ENCODE peak calls at places on chromosomes 7 and 10, in four cellular contexts. One of them, this sample, is unnamed.

GRCh38 chr10:49627644-49628247 is 13.9 kb downstream of the CHAT start:
- DNase-seq in kidney epithelial cell: no peak
- DNase-seq in hepatocyte: no peak
- DNase-seq in GM06990: no peak
- DNase-seq in this sample: no peak

GRCh38 chr7:801940-802364 is 30.3 kb upstream of the SUN1 start:
- DNase-seq in kidney epithelial cell: no peak
- DNase-seq in hepatocyte: peak
- DNase-seq in GM06990: no peak
- DNase-seq in this sample: no peak

GRCh38 chr10:13953371-13953770 is 366.6 kb downstream of the PRPF18 start:
- DNase-seq in kidney epithelial cell: no peak
- DNase-seq in hepatocyte: no peak
- DNase-seq in GM06990: no peak
- DNase-seq in this sample: no peak

GRCh38 chr10:103276941-103277712 is at the start of gene INA:
- DNase-seq in kidney epithelial cell: peak
- DNase-seq in hepatocyte: peak
- DNase-seq in GM06990: peak
- DNase-seq in this sample: no peak

GRCh38 chr10:86658261-86658741 is 4.0 kb downstream of the OPN4 start:
- DNase-seq in kidney epithelial cell: no peak
- DNase-seq in hepatocyte: no peak
- DNase-seq in GM06990: no peak
- DNase-seq in this sample: no peak

GRCh38 chr7:128136215-128136597 is 104.9 kb upstream of the LEP start:
- DNase-seq in kidney epithelial cell: no peak
- DNase-seq in hepatocyte: no peak
- DNase-seq in GM06990: no peak
- DNase-seq in this sample: no peak

GRCh38 chr7:65892832-65893231 is 20.0 kb downstream of the VKORC1L1 start:
- DNase-seq in kidney epithelial cell: no peak
- DNase-seq in hepatocyte: no peak
- DNase-seq in GM06990: no peak
- DNase-seq in this sample: no peak

GRCh38 chr7:142001163-142001874 is 5.6 kb downstream of the MGAM start:
- DNase-seq in kidney epithelial cell: peak
- DNase-seq in hepatocyte: peak
- DNase-seq in GM06990: no peak
- DNase-seq in this sample: no peak

GRCh38 chr10:46098379-46098778 is 52.3 kb upstream of the MSMB start:
- DNase-seq in kidney epithelial cell: no peak
- DNase-seq in hepatocyte: no peak
- DNase-seq in GM06990: no peak
- DNase-seq in this sample: no peak

GRCh38 chr7:80581472-80581871 is 57.0 kb upstream of the CD36 start:
- DNase-seq in kidney epithelial cell: peak
- DNase-seq in hepatocyte: peak
- DNase-seq in GM06990: no peak
- DNase-seq in this sample: no peak

GRCh38 chr10:33113111-33113856 is 155.3 kb upstream of the ITGB1 start:
- DNase-seq in kidney epithelial cell: no peak
- DNase-seq in hepatocyte: peak
- DNase-seq in GM06990: no peak
- DNase-seq in this sample: peak

GRCh38 chr10:8173243-8173865 is 118.9 kb downstream of the GATA3 start:
- DNase-seq in kidney epithelial cell: no peak
- DNase-seq in hepatocyte: no peak
- DNase-seq in GM06990: no peak
- DNase-seq in this sample: no peak

GRCh38 chr10:90621577-90621976 is 236.3 kb downstream of the HTR7 start:
- DNase-seq in kidney epithelial cell: peak
- DNase-seq in hepatocyte: peak
- DNase-seq in GM06990: no peak
- DNase-seq in this sample: no peak

GRCh38 chr7:1745576-1746490 is 75.8 kb downstream of the ELFN1 start:
- DNase-seq in kidney epithelial cell: no peak
- DNase-seq in hepatocyte: no peak
- DNase-seq in GM06990: no peak
- DNase-seq in this sample: no peak

GRCh38 chr10:1160561-1160961 is 104.4 kb downstream of the WDR37 start:
- DNase-seq in kidney epithelial cell: no peak
- DNase-seq in hepatocyte: no peak
- DNase-seq in GM06990: no peak
- DNase-seq in this sample: no peak

GRCh38 chr7:96303105-96303685 is 18.7 kb downstream of the SLC25A13 start:
- DNase-seq in kidney epithelial cell: no peak
- DNase-seq in hepatocyte: peak
- DNase-seq in GM06990: no peak
- DNase-seq in this sample: no peak

GRCh38 chr10:111656066-111656465 is 527.5 kb downstream of the GPAM start:
- DNase-seq in kidney epithelial cell: no peak
- DNase-seq in hepatocyte: no peak
- DNase-seq in GM06990: no peak
- DNase-seq in this sample: no peak

GRCh38 chr10:50850576-50851340 is 34.7 kb downstream of the A1CF start:
- DNase-seq in kidney epithelial cell: no peak
- DNase-seq in hepatocyte: no peak
- DNase-seq in GM06990: no peak
- DNase-seq in this sample: no peak

GRCh38 chr10:111273635-111274034 is 196.8 kb downstream of the ADRA2A start:
- DNase-seq in kidney epithelial cell: no peak
- DNase-seq in hepatocyte: no peak
- DNase-seq in GM06990: no peak
- DNase-seq in this sample: no peak

GRCh38 chr10:6279540-6280267 is 77.0 kb downstream of the PFKFB3 start:
- DNase-seq in kidney epithelial cell: peak
- DNase-seq in hepatocyte: peak
- DNase-seq in GM06990: no peak
- DNase-seq in this sample: peak

GRCh38 chr7:121697731-121698396 is 175.1 kb upstream of the PTPRZ1 start:
- DNase-seq in kidney epithelial cell: no peak
- DNase-seq in hepatocyte: no peak
- DNase-seq in GM06990: no peak
- DNase-seq in this sample: no peak

GRCh38 chr7:36995776-36996175 is 271.5 kb upstream of the AOAH start:
- DNase-seq in kidney epithelial cell: no peak
- DNase-seq in hepatocyte: no peak
- DNase-seq in GM06990: no peak
- DNase-seq in this sample: no peak

GRCh38 chr7:106731207-106731606 is 70.2 kb upstream of the CCDC71L start:
- DNase-seq in kidney epithelial cell: no peak
- DNase-seq in hepatocyte: no peak
- DNase-seq in GM06990: peak
- DNase-seq in this sample: no peak

GRCh38 chr7:133718131-133718530 is 409.0 kb upstream of the LRGUK start:
- DNase-seq in kidney epithelial cell: no peak
- DNase-seq in hepatocyte: no peak
- DNase-seq in GM06990: no peak
- DNase-seq in this sample: no peak
- H3K4me3 ChIP-seq in kidney epithelial cell: no peak
- H3K4me3 ChIP-seq in hepatocyte: no peak
- H3K4me3 ChIP-seq in GM06990: no peak
- H3K4me3 ChIP-seq in this sample: no peak

GRCh38 chr7:100825215-100825671 is 2.1 kb downstream of the EPHB4 start:
- DNase-seq in kidney epithelial cell: no peak
- DNase-seq in hepatocyte: peak
- DNase-seq in GM06990: no peak
- DNase-seq in this sample: no peak

GRCh38 chr7:100825760-100826545 is 1.4 kb downstream of the EPHB4 start:
- DNase-seq in kidney epithelial cell: no peak
- DNase-seq in hepatocyte: peak
- DNase-seq in GM06990: no peak
- DNase-seq in this sample: no peak

GRCh38 chr7:100827330-100828226 is at the start of gene EPHB4:
- DNase-seq in kidney epithelial cell: no peak
- DNase-seq in hepatocyte: peak
- DNase-seq in GM06990: no peak
- DNase-seq in this sample: peak

GRCh38 chr7:100824499-100825214 is 2.7 kb downstream of the EPHB4 start:
- DNase-seq in kidney epithelial cell: no peak
- DNase-seq in hepatocyte: no peak
- DNase-seq in GM06990: no peak
- DNase-seq in this sample: no peak

DNA sequence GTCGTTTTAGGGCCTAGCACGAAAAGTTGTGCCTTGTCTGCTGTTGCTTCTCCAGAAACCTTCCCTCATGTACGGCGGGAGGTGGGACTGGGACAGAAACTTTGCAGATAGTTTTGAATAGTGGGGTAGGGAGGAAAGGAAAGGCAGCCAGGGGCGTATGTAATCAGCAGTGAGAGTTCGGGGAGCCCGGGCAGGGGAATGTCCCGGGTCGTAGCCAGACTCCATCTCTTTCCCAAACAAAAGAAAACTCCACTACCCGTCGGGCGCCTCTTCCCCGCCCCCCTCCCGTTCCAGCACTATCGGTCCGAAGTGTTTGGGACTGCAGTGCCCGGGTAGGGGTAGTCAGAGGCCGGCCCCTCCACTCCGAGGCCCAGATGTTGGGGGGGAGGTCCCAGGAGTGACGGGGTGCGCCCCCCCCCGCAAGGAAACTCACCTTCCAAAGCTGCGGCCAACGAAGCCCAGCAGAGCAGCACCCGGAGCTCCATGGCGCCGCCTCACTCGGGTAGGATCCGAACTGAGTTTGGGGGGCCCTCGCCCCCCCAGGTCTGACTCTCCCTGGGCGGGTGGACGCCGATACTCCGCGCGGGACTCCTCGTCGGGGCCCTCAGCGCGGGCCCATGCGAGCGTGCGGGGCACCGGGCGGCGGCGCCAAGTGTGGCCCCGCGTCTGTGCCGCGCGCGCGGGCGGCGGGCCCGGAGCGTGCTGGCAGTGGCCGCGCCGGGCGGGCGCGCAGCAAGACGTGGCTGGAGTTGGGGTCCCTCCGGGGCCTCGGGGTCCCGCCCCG is 585 bp downstream of the EPHB4 start:
- DNase-seq in kidney epithelial cell: no peak
- DNase-seq in hepatocyte: no peak
- DNase-seq in GM06990: no peak
- DNase-seq in this sample: no peak
- H3K4me3 ChIP-seq in kidney epithelial cell: peak
- H3K4me3 ChIP-seq in hepatocyte: peak
- H3K4me3 ChIP-seq in GM06990: no peak
- H3K4me3 ChIP-seq in this sample: peak

DNA sequence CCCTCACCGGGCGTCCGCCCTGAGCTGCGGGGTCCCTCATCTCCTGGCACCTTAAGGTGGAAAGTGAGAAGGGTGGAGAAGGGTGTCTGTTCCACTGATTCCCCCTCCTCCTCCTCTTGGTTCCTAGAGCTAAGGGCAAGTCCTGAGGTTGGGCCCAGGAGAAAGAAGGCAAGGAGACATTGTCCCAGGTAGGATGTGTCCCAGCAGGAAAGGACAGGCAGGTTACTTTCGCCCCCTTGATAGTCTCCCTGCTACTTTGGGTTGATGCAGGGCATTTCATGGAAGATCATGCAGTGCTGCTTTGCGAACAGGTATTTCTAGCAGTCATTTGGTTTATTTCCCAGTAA is 582 bp downstream of the STEAP2 start:
- DNase-seq in kidney epithelial cell: no peak
- DNase-seq in hepatocyte: no peak
- DNase-seq in GM06990: no peak
- DNase-seq in this sample: no peak
- H3K4me3 ChIP-seq in kidney epithelial cell: peak
- H3K4me3 ChIP-seq in hepatocyte: peak
- H3K4me3 ChIP-seq in GM06990: no peak
- H3K4me3 ChIP-seq in this sample: peak

GRCh38 chr10:122465401-122465800 is 4.0 kb downstream of the HTRA1 start:
- DNase-seq in kidney epithelial cell: no peak
- DNase-seq in hepatocyte: no peak
- DNase-seq in GM06990: no peak
- DNase-seq in this sample: no peak

GRCh38 chr10:122463466-122464157 is 2.3 kb downstream of the HTRA1 start:
- DNase-seq in kidney epithelial cell: no peak
- DNase-seq in hepatocyte: no peak
- DNase-seq in GM06990: no peak
- DNase-seq in this sample: no peak

GRCh38 chr10:122464158-122464510 is 2.8 kb downstream of the HTRA1 start:
- DNase-seq in kidney epithelial cell: no peak
- DNase-seq in hepatocyte: no peak
- DNase-seq in GM06990: no peak
- DNase-seq in this sample: no peak

GRCh38 chr10:122462533-122463465 is 1.4 kb downstream of the HTRA1 start:
- DNase-seq in kidney epithelial cell: no peak
- DNase-seq in hepatocyte: peak
- DNase-seq in GM06990: no peak
- DNase-seq in this sample: no peak

GRCh38 chr10:122464575-122464974 is 3.2 kb downstream of the HTRA1 start:
- DNase-seq in kidney epithelial cell: no peak
- DNase-seq in hepatocyte: no peak
- DNase-seq in GM06990: no peak
- DNase-seq in this sample: no peak
- H3K4me3 ChIP-seq in kidney epithelial cell: no peak
- H3K4me3 ChIP-seq in hepatocyte: no peak
- H3K4me3 ChIP-seq in GM06990: no peak
- H3K4me3 ChIP-seq in this sample: no peak

GRCh38 chr10:89413398-89413912 is 913 bp upstream of the IFIT5 start:
- DNase-seq in kidney epithelial cell: no peak
- DNase-seq in hepatocyte: no peak
- DNase-seq in GM06990: no peak
- DNase-seq in this sample: no peak
- H3K4me3 ChIP-seq in kidney epithelial cell: no peak
- H3K4me3 ChIP-seq in hepatocyte: peak
- H3K4me3 ChIP-seq in GM06990: peak
- H3K4me3 ChIP-seq in this sample: peak

This sample was measured in BJ.